ENCODE peak calls at places on chromosomes 5 and 9, in nine cellular contexts. U, Z, V, X, Y, I, O, W and F are unnamed samples.

GRCh38 chr5:1037123-1037670 is 28.6 kb downstream of the NKD2 start:
- DNase-seq in Z (no peak), O (no peak), I (no peak), Y (no peak), V (no peak), U (no peak), X (peak), W (peak), F (no peak)

GRCh38 chr5:171272996-171273970 is 35.8 kb upstream of the TLX3 start:
- DNase-seq in I (no peak), Y (no peak), U (no peak), X (peak), Z (no peak), W (no peak), O (no peak), V (peak), F (peak)

GRCh38 chr9:78866228-78867132 is 569.6 kb downstream of the PSAT1 start:
- DNase-seq in I (no peak), X (no peak), Z (peak), U (no peak), W (no peak), Y (peak), O (peak), V (no peak), F (peak)

GRCh38 chr9:130182090-130182909 is 10.1 kb downstream of the NCS1 start:
- DNase-seq in X (no peak), O (no peak), Y (no peak), Z (no peak), V (no peak), I (no peak), W (no peak), U (no peak), F (no peak)

GRCh38 chr5:20446121-20446520 is 458.1 kb upstream of the CDH18 start:
- DNase-seq in I (no peak), V (no peak), W (no peak), U (no peak), Y (no peak), Z (no peak), X (no peak), O (no peak), F (no peak)

GRCh38 chr5:154308457-154309360 is 118.2 kb downstream of the GALNT10 start:
- DNase-seq in Y (no peak), Z (no peak), U (no peak), W (no peak), O (peak), V (no peak), I (no peak), X (no peak), F (peak)

GRCh38 chr9:136079211-136079915 is 15.7 kb downstream of the NACC2 start:
- DNase-seq in V (peak), W (no peak), Y (no peak), X (no peak), U (no peak), O (no peak), I (no peak), Z (no peak), F (no peak)

GRCh38 chr9:108033976-108034964 is 544.7 kb upstream of the KLF4 start:
- DNase-seq in U (no peak), W (peak), X (no peak), Z (peak), Y (peak), I (no peak), O (no peak), V (no peak), F (peak)

GRCh38 chr9:4674783-4675182 is 4.6 kb upstream of the CDC37L1 start:
- DNase-seq in V (no peak), I (no peak), W (no peak), Z (peak), Y (peak), U (no peak), O (peak), X (peak), F (peak)